ENCODE peak calls at places on chromosomes 1 and 21, in six cellular contexts. A is cardiac muscle cell, T is heart right ventricle, J is A549, Q is AG04450, I is psoas muscle. S is an unnamed sample. For H3K9me3, the result is how much of the 10 kb centered on the place peaks cover.

GRCh38 chr21:36613064-36613463 is 85.9 kb upstream of the SIM2 start:
- DNase-seq in A (no peak), J (no peak), T (no peak), Q (peak), I (no peak), S (no peak)

GRCh38 chr1:110555807-110556470 is 37.0 kb upstream of the KCNA10 start:
- DNase-seq in I (peak), A (no peak), Q (no peak), T (peak), J (no peak), S (no peak)

GRCh38 chr1:11061652-11062365 is 2.0 kb upstream of the SRM start:
- DNase-seq in A (no peak), J (no peak), T (no peak), I (no peak), Q (no peak), S (no peak)

GRCh38 chr1:1603671-1604373 is 3.9 kb upstream of the FNDC10 start:
- DNase-seq in I (no peak), Q (no peak), J (no peak), T (no peak), A (no peak), S (no peak)

GRCh38 chr1:27659497-27660299 is 12.3 kb downstream of the IFI6 start:
- DNase-seq in Q (no peak), I (peak), A (peak), T (peak), J (peak), S (peak)

GRCh38 chr1:29975036-29975694 is 738.8 kb downstream of the PTPRU start:
- DNase-seq in T (no peak), J (peak), I (no peak), A (peak), Q (peak), S (no peak)

GRCh38 chr1:28642847-28643635 is at the start of gene TAF12:
- DNase-seq in I (peak), T (peak), A (peak), J (peak), Q (peak), S (peak)

GRCh38 chr1:156401681-156402081 is 32.7 kb downstream of the RHBG start:
- DNase-seq in Q (no peak), J (no peak), T (no peak), I (no peak), A (no peak), S (no peak)

GRCh38 chr1:204104331-204105222 is 31.7 kb downstream of the SOX13 start:
- DNase-seq in I (no peak), T (peak), Q (no peak), A (no peak), J (peak), S (no peak)

GRCh38 chr1:94660994-94661393 is 119.4 kb upstream of the F3 start:
- DNase-seq in I (no peak), A (peak), Q (no peak), T (no peak), J (no peak), S (no peak)

GRCh38 chr1:94961994-94962744 is 35.3 kb upstream of the CNN3 start:
- DNase-seq in T (no peak), A (no peak), I (no peak), J (no peak), Q (no peak), S (no peak)

GRCh38 chr1:226268421-226269124 is 40.4 kb downstream of the LIN9 start:
- DNase-seq in A (no peak), J (peak), I (no peak), T (no peak), Q (no peak), S (no peak)

GRCh38 chr21:37139902-37140301 is 66.8 kb downstream of the TTC3 start:
- DNase-seq in I (no peak), T (no peak), Q (no peak), J (no peak), A (peak), S (no peak)

GRCh38 chr1:22821027-22821426 is 110.4 kb downstream of the EPHB2 start:
- DNase-seq in A (no peak), T (no peak), Q (no peak), I (no peak), J (no peak), S (no peak)

GRCh38 chr1:185342672-185343259 is 25.7 kb upstream of the IVNS1ABP start:
- DNase-seq in A (no peak), T (no peak), I (no peak), J (no peak), Q (no peak), S (no peak)

GRCh38 chr1:222880586-222880985 is 65.7 kb downstream of the DISP1 start:
- DNase-seq in Q (peak), T (no peak), I (no peak), A (no peak), J (peak), S (no peak)

GRCh38 chr21:25842925-25843324 is 108.2 kb downstream of the GABPA start:
- DNase-seq in T (no peak), Q (no peak), I (no peak), A (no peak), J (no peak), S (no peak)

GRCh38 chr1:23728997-23729390 is 14.3 kb upstream of the ELOA start:
- DNase-seq in T (no peak), J (no peak), Q (no peak), I (no peak), A (no peak), S (no peak)

GRCh38 chr1:42191319-42191718 is 26.8 kb upstream of the GUCA2A start:
- DNase-seq in J (no peak), A (no peak), T (no peak), I (no peak), Q (no peak), S (no peak)

GRCh38 chr1:241639653-241640148 is 468 bp downstream of the CHML start:
- DNase-seq in A (peak), J (peak), Q (no peak), I (peak), T (peak), S (peak)

GRCh38 chr1:185044387-185044786 is 971 bp upstream of the RNF2 start:
- DNase-seq in T (no peak), J (no peak), Q (no peak), I (no peak), A (no peak), S (no peak)

GRCh38 chr1:36232212-36233031 is 8.2 kb downstream of the THRAP3 start:
- DNase-seq in Q (no peak), I (no peak), T (no peak), J (no peak), A (no peak), S (no peak)

GRCh38 chr1:92317836-92318493 is 19.1 kb downstream of the RPAP2 start:
- DNase-seq in I (no peak), Q (no peak), T (no peak), A (no peak), J (no peak), S (no peak)

GRCh38 chr1:6603851-6604558 is 1.3 kb upstream of the KLHL21 start:
- DNase-seq in J (no peak), T (peak), Q (no peak), A (peak), I (peak), S (peak)

GRCh38 chr21:33642896-33643657 is 776 bp downstream of the ITSN1 start:
- DNase-seq in J (peak), I (peak), T (peak), A (peak), Q (no peak), S (peak)

GRCh38 chr1:111192643-111193519 is 7.6 kb downstream of the DENND2D start:
- DNase-seq in A (no peak), Q (no peak), I (no peak), T (no peak), J (no peak), S (no peak)

GRCh38 chr1:248618878-248619277 is 16.0 kb downstream of the OR2T11 start:
- DNase-seq in I (peak), T (peak), A (no peak), Q (no peak), J (peak), S (peak)

GRCh38 chr21:42081138-42081537 is 10.0 kb downstream of the UMODL1 start:
- DNase-seq in J (no peak), T (no peak), A (no peak), I (no peak), Q (no peak), S (no peak)

GRCh38 chr1:4755301-4756183 is 101.1 kb downstream of the AJAP1 start:
- DNase-seq in I (no peak), Q (no peak), T (no peak), A (no peak), J (no peak), S (no peak)
- H3K9me3 ChIP-seq in I (under half), Q (half or more), T (under half), A (under half), J (under half), S (under half)

DNA sequence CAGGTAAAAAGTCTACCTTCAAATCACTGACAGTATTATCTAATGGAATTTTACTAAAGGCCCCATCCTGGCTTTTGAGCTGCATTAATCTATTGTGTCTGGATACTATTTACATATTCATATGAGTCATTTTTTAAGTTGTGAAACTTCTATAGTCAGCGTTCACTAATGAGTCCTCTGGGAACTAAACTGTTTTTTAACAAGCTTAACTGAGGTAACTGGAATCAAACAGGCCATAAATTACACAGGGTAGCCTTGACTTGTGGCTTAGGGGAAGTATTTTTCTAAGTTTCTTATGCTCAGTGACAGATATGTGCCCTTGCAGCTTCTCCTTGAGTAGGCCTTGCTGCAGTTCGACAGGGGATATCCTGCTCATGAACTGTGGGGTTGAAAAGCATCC is 68.8 kb downstream of the JMJD4 start:
- DNase-seq in J (no peak), A (no peak), Q (no peak), T (no peak), I (no peak), S (no peak)
- H3K9me3 ChIP-seq in J (half or more), A (under half), Q (under half), T (half or more), I (half or more), S (under half)

GRCh38 chr1:152817309-152817708 is 5.5 kb downstream of the LCE1B start:
- DNase-seq in J (no peak), Q (no peak), A (no peak), T (no peak), I (no peak), S (no peak)
- H3K9me3 ChIP-seq in J (under half), Q (under half), A (under half), T (under half), I (under half), S (under half)

GRCh38 chr21:46352913-46353312 is 29.0 kb downstream of the PCNT start:
- DNase-seq in Q (no peak), T (no peak), A (no peak), J (no peak), I (no peak), S (peak)
- H3K9me3 ChIP-seq in Q (under half), T (under half), A (under half), J (under half), I (under half), S (under half)

DNA sequence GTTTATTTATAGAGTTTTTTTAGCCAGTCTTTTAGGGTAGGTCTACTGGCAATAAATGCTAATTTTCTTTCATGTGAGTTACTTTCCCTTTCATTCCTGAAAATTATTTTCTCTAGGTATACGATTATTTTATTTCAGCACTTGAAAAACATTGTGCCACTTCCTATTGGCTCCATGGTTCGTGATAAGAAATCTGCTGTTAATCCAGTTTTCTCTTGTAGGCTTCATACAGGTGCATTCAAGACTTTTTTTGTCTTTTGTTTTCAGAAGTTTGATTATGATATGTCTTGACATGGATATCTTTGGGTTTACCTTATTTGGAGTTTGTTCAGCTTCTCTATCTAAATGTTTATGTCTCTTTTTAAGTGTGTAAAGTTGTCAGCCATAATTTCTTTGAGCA is 148.3 kb downstream of the HS2ST1 start:
- DNase-seq in A (no peak), Q (no peak), I (no peak), J (no peak), T (no peak), S (no peak)
- H3K9me3 ChIP-seq in A (under half), Q (under half), I (under half), J (under half), T (under half), S (under half)

GRCh38 chr1:82179162-82179561 is 378.4 kb downstream of the ADGRL2 start:
- DNase-seq in T (no peak), Q (no peak), J (no peak), I (no peak), A (no peak), S (no peak)
- H3K9me3 ChIP-seq in T (under half), Q (under half), J (under half), I (under half), A (under half), S (under half)

GRCh38 chr21:40800126-40800525 is 46.8 kb downstream of the DSCAM start:
- DNase-seq in Q (no peak), T (no peak), I (no peak), A (no peak), J (no peak), S (no peak)
- H3K9me3 ChIP-seq in Q (under half), T (under half), I (under half), A (under half), J (under half), S (under half)

DNA sequence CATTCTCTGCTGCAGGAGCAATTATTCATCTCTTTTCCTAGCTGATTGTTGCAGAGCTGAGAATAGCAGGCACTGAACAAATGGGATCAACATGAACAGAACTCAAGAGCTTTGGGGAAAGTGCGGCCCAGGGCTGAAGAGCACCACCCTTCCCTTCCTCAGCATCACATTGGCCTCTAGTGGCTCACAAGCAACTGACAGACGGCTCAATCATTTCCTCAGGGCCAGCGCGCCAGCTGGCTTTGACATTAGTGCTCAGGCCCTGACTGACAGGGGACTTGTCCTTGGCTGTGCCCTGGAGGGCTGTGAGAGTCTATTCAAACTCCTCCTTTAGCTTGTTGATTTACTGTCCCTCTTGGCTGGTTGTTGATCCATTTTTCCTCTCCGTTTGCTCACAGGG is 295.4 kb downstream of the HLX start:
- DNase-seq in T (peak), J (no peak), Q (no peak), I (peak), A (peak), S (peak)
- H3K9me3 ChIP-seq in T (under half), J (under half), Q (under half), I (under half), A (under half), S (under half)

GRCh38 chr1:3000671-3001470 is 20.4 kb upstream of the ACTRT2 start:
- DNase-seq in J (no peak), A (no peak), Q (no peak), I (no peak), T (no peak), S (peak)
- H3K9me3 ChIP-seq in J (under half), A (under half), Q (half or more), I (under half), T (under half), S (under half)

DNA sequence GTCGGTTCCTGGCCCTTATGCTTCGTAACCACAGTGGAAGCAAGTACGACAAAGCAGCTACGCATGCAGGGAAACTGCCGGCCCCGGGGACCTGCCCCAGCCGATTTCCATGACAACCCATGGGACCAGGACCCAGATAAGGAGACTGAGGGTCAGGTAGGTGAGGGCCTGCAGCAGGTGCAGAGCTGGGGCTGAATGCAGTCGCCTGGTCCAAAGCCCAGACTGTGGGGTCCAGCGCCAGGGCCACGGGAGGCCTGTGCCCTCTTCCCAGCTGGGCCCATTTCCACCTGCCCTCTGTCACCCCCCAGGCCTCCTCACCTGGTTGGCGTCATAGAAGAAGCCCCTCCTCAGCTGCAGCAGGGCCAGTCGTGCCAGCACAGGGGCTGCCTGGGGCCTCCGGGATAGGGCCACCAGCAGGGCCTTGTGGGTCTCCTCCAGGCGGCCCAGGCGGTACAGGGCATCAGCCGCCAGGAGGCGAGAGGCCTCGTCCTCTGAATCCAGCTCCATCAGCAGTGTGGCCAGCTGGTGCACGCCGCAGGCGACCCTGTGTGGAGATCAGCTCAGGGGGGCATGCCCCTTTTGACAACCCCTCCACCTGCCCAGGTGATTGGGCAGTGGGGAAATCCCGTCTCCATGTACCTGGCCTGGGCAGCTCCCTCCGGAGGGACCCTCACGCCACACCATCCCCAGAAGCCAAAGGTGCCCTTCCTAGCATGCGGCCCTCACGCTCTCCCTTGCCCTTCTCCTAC is 14.2 kb downstream of the TTC34 start:
- DNase-seq in J (no peak), A (no peak), T (no peak), Q (no peak), I (peak), S (peak)
- H3K9me3 ChIP-seq in J (under half), A (under half), T (under half), Q (half or more), I (under half), S (under half)

S was measured in left lung.